ENCODE peak calls at places on chromosomes 5 and 9, in six cellular contexts. C is GM12878, M is uterus, X is adrenal gland, W is tibial nerve, O is suprapubic skin. I is an unnamed sample.

GRCh38 chr9:92714016-92714415 is 44.1 kb upstream of the IPPK start:
- DNase-seq in C (no peak), M (no peak), X (no peak), W (no peak), O (no peak), I (no peak)

GRCh38 chr5:147859962-147860640 is 18.4 kb upstream of the SCGB3A2 start:
- DNase-seq in C (no peak), M (no peak), X (no peak), W (no peak), O (no peak), I (no peak)

GRCh38 chr5:43769576-43770352 is 166.8 kb downstream of the NNT start:
- DNase-seq in C (no peak), M (peak; percentile 65), X (no peak), W (peak; percentile 72), O (no peak), I (peak; percentile 50)

GRCh38 chr5:154756871-154757646 is 1.9 kb downstream of the LARP1 start:
- DNase-seq in C (no peak), M (peak; percentile 56), X (peak; percentile 70), W (no peak), O (no peak), I (peak; percentile 66)

GRCh38 chr5:57094753-57095683 is 78.8 kb upstream of the GPBP1 start:
- DNase-seq in C (no peak), M (no peak), X (no peak), W (no peak), O (no peak), I (no peak)

GRCh38 chr9:80285325-80285724 is 713.6 kb downstream of the TLE4 start:
- DNase-seq in C (no peak), M (no peak), X (no peak), W (peak; percentile 7), O (no peak), I (no peak)

GRCh38 chr5:962801-963200 is 45.8 kb upstream of the NKD2 start:
- DNase-seq in C (no peak), M (no peak), X (no peak), W (no peak), O (peak; percentile 59), I (no peak)

GRCh38 chr9:95991326-95991725 is 115.8 kb downstream of the ERCC6L2 start:
- DNase-seq in C (no peak), M (no peak), X (no peak), W (no peak), O (no peak), I (no peak)

GRCh38 chr5:111548992-111549649 is 36.8 kb upstream of the STARD4 start:
- DNase-seq in C (no peak), M (no peak), X (no peak), W (no peak), O (no peak), I (no peak)

GRCh38 chr9:110217656-110218099 is 9.7 kb upstream of the C9orf152 start:
- DNase-seq in C (no peak), M (peak; percentile 20), X (no peak), W (peak; percentile 22), O (no peak), I (no peak)

GRCh38 chr5:137415231-137415681 is 83.9 kb downstream of the SPOCK1 start:
- DNase-seq in C (no peak), M (no peak), X (no peak), W (no peak), O (no peak), I (no peak)

GRCh38 chr9:134504106-134504385 is 137.6 kb upstream of the COL5A1 start:
- DNase-seq in C (no peak), M (no peak), X (no peak), W (no peak), O (peak; percentile 52), I (no peak)

GRCh38 chr5:58085800-58086199 is 374.1 kb downstream of the PLK2 start:
- DNase-seq in C (no peak), M (no peak), X (no peak), W (no peak), O (no peak), I (no peak)

GRCh38 chr5:109688647-109688998 is 1.1 kb upstream of the MAN2A1 start:
- DNase-seq in C (peak; percentile 35), M (no peak), X (no peak), W (peak; percentile 20), O (no peak), I (no peak)

DNA sequence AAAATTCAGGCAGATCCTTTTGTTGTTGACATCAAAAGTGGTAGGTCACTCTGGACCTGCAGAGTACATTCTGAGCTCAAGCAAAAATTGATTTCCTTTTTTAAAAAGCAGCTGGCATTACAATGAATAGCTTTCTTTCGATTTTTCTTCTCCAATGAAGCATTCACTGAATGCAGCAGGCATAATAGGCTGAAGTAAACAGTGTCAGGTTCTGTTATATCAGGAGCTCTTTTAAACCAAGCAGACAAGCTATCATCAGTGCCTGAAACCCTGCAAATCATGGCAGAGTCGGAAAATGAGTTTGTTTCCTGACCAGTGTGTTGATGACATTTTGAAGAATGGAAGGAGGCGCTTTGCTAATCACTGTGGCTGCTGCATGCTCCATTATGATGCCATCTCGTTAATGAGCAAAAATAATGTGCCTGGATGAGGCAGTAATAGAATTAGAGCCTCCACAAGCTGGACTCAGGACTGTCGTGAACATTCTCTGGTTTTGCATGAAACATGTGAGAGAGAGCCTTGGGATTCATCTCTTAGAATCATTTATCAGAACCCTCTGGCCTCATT is 284.5 kb downstream of the ZNF608 start:
- DNase-seq in C (no peak), M (no peak), X (no peak), W (no peak), O (no peak), I (no peak)
- H3K9me3 ChIP-seq in C (peaks cover 8% of the 10 kb centered on the region), M (no peaks in the 10 kb centered on the region), X (no peaks in the 10 kb centered on the region), W (no peaks in the 10 kb centered on the region), O (no peaks in the 10 kb centered on the region), I (no peaks in the 10 kb centered on the region)

DNA sequence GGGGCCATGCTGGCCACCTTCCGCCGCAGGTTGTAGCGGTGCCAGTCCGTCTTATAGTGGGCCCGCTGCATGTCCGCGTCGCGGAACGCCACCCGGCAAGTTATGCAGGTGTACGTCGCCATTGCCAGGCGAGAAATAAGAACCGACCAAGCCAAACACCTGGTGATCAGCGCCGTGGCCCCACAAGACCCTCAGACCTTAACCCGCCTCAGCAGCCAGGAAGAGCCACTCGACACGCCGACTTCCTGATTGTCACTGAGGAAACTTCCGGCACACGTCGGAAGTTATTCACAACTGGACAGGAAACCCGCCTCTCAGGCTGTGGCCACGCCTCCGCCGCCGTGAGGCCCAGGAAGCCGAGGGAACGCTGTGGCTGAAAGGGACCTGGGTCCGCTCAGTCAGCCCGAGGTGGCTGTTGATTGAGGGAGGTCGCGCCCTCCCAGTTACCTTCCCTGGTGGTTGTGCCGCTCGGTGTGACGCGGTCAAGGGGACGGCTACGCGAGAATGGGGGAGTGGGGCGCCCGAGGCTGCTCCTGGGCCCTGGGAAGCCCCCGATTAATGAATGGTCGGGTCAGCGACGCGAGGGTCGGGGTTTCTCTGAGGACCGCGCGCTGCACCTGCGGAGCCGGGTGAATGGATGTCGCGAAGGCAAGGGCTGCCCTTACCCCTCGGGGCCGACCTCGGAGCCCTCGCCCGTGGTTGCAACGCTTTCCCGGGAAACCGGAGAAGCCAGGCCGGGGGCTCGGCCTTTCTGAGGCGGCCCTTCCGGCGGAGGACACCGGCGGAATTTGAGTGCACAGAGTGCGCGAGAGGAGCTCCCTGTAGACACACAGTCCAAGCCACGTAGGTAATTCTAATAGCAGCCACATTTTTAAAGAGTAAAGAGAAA is at the start of gene ZNF622:
- DNase-seq in C (peak; percentile 68), M (peak; percentile 83), X (peak; percentile 89), W (peak; percentile 89), O (peak; percentile 95), I (peak; percentile 87)
- TF ChIP-seq POLR2A in C (peak; percentile 99), M (peak; percentile 71), X (peak; percentile 21), W (peak; percentile 75), O (peak; percentile 27), I (peak; percentile 92)

DNA sequence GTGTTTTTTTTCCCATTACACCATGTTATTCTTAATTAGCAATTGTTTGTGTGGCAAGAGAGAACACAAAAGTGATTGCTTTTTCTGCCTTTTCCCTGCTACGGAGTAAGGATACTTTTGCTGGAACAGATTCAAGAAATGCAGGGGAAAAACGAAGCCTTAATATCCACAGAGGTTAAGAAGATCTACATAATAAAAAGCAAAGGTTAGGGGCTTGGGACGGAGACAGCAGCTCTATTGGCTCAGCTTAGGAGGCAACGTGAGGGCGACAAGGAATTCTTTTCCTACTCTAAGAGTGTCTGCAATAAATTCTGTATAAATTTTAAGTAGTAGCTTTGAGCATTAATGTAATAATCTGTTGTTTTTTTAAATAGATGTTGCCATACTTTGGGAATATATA is 693.3 kb downstream of the DTWD2 start:
- DNase-seq in C (no peak), M (no peak), X (no peak), W (no peak), O (no peak), I (no peak)
- H3K4me3 ChIP-seq in C (no peak overlapping the region), M (no peak overlapping the region), X (no peak overlapping the region), W (no peak overlapping the region), O (no peak overlapping the region), I (no peak overlapping the region)

GRCh38 chr5:141269195-141269594 is 24.0 kb downstream of the PCDHB15 start:
- DNase-seq in C (no peak), M (no peak), X (no peak), W (no peak), O (no peak), I (no peak)
- H3K9me3 ChIP-seq in C (peaks cover 2% of the 10 kb centered on the region), M (no peaks in the 10 kb centered on the region), X (peaks cover 58% of the 10 kb centered on the region), W (peaks cover 22% of the 10 kb centered on the region), O (peaks cover 90% of the 10 kb centered on the region), I (peaks cover 14% of the 10 kb centered on the region)

DNA sequence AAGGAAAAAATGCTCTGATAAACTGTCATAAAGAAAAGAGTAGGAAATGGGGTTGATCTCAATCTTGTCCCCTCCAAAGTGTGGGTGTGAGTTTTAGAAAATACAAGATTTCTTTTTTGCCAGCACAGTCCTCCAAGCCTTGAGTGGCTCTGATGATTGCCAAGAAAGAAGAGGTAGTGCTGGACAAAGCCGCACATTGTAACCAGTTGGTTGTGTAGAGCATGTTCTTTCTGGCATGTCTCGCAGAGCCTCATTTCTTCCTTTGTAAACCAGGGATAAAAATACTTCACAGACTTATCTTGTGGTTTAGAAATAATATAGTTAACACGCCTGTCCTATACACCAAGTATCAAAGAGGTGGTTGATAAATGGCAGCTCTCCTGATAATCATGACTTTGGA is 30.4 kb downstream of the PRLR start:
- DNase-seq in C (no peak), M (no peak), X (no peak), W (no peak), O (no peak), I (no peak)
- TF ChIP-seq POLR2A in C (no peak), M (no peak), X (no peak), W (no peak), O (no peak), I (no peak)

I was measured in gastrocnemius medialis.